ENCODE peak calls at places on chromosome 14, in four cellular contexts. X, J, O and W are unnamed samples. For H3K36me3 and H3K4me1, the result is how much of the 10 kb centered on the place peaks cover.

GRCh38 chr14:50542941-50543418 is 10.6 kb upstream of the MAP4K5 start:
- DNase-seq in X (peak), J (peak), O (no peak), W (peak)

GRCh38 chr14:64731141-64731581 is 26.9 kb downstream of the PLEKHG3 start:
- DNase-seq in J (no peak), X (no peak), O (peak), W (no peak)

GRCh38 chr14:90545966-90546751 is 149.3 kb downstream of the CALM1 start:
- DNase-seq in J (no peak), O (peak), X (no peak), W (no peak)

GRCh38 chr14:54564071-54564798 is 2.7 kb upstream of the SAMD4A start:
- DNase-seq in X (no peak), J (no peak), O (no peak), W (peak)

GRCh38 chr14:32028599-32028998 is 48.5 kb upstream of the ARHGAP5 start:
- DNase-seq in X (no peak), J (no peak), O (no peak), W (no peak)

GRCh38 chr14:93029417-93029816 is 86.3 kb downstream of the ITPK1 start:
- DNase-seq in X (no peak), O (no peak), J (no peak), W (no peak)

GRCh38 chr14:70897475-70897874 is 9.8 kb upstream of the PCNX1 start:
- DNase-seq in O (no peak), J (no peak), X (no peak), W (no peak)

GRCh38 chr14:31858868-31859267 is 218.2 kb upstream of the ARHGAP5 start:
- DNase-seq in O (no peak), J (no peak), X (no peak), W (no peak)

GRCh38 chr14:71388336-71388735 is 481.1 kb downstream of the PCNX1 start:
- DNase-seq in X (no peak), O (no peak), J (no peak), W (no peak)

GRCh38 chr14:58299665-58300202 is 1.4 kb downstream of the ARID4A start:
- DNase-seq in O (no peak), J (no peak), X (peak), W (no peak)

GRCh38 chr14:63276492-63277342 is 42.0 kb downstream of the GPHB5 start:
- DNase-seq in J (peak), X (no peak), O (no peak), W (no peak)

GRCh38 chr14:76761849-76762616 is 765 bp downstream of the VASH1 start:
- DNase-seq in J (no peak), O (no peak), X (no peak), W (no peak)

GRCh38 chr14:23447634-23448353 is 12.3 kb upstream of the MYH7 start:
- DNase-seq in X (peak), J (no peak), O (no peak), W (no peak)

GRCh38 chr14:25006961-25007795 is 42.8 kb downstream of the STXBP6 start:
- DNase-seq in X (no peak), J (no peak), O (no peak), W (no peak)

GRCh38 chr14:64556526-64556925 is 6.8 kb downstream of the PPP1R36 start:
- DNase-seq in O (no peak), X (no peak), J (no peak), W (no peak)

GRCh38 chr14:97077253-97077653 is 280.1 kb downstream of the VRK1 start:
- DNase-seq in X (peak), J (peak), O (peak), W (no peak)

GRCh38 chr14:91413547-91414474 is 3.8 kb downstream of the CCDC88C start:
- DNase-seq in X (peak), J (no peak), O (no peak), W (peak)

GRCh38 chr14:94598816-94599655 is 13.2 kb upstream of the SERPINA3 start:
- DNase-seq in J (peak), X (peak), O (peak), W (no peak)

GRCh38 chr14:64394973-64395633 is 7.0 kb downstream of the MTHFD1 start:
- DNase-seq in O (no peak), X (no peak), J (no peak), W (no peak)

GRCh38 chr14:20516921-20517320 is 11.6 kb downstream of the RNASE10 start:
- DNase-seq in O (no peak), X (no peak), J (no peak), W (no peak)

GRCh38 chr14:32006267-32007110 is 70.6 kb upstream of the ARHGAP5 start:
- DNase-seq in J (no peak), O (no peak), X (no peak), W (no peak)

GRCh38 chr14:28777773-28778606 is 11.4 kb downstream of the FOXG1 start:
- DNase-seq in J (no peak), X (no peak), O (no peak), W (no peak)

GRCh38 chr14:106390947-106391346 is 864.6 kb downstream of the TMEM121 start:
- DNase-seq in O (no peak), X (no peak), J (no peak), W (no peak)

GRCh38 chr14:38629412-38629811 is 373.5 kb upstream of the CLEC14A start:
- DNase-seq in O (no peak), X (no peak), J (no peak), W (no peak)

GRCh38 chr14:32426596-32427408 is 97.7 kb downstream of the AKAP6 start:
- DNase-seq in X (no peak), O (no peak), J (no peak), W (no peak)

GRCh38 chr14:102225936-102226335 is 79.0 kb downstream of the MOK start:
- DNase-seq in J (no peak), O (no peak), X (no peak), W (no peak)

GRCh38 chr14:77148510-77149231 is 7.1 kb upstream of the ZDHHC22 start:
- DNase-seq in J (no peak), O (no peak), X (peak), W (no peak)

GRCh38 chr14:69711471-69712216 is 55.3 kb upstream of the SRSF5 start:
- DNase-seq in O (peak), X (peak), J (no peak), W (no peak)

GRCh38 chr14:63840981-63841380 is 11.8 kb upstream of the SYNE2 start:
- DNase-seq in J (no peak), O (no peak), X (peak), W (peak)

GRCh38 chr14:95265106-95266094 is 54.3 kb downstream of the CLMN start:
- DNase-seq in O (no peak), X (peak), J (peak), W (no peak)

GRCh38 chr14:104820669-104821228 is 19.8 kb downstream of the ZBTB42 start:
- DNase-seq in X (peak), J (no peak), O (peak), W (no peak)

GRCh38 chr14:39666386-39666785 is 234.2 kb upstream of the FBXO33 start:
- DNase-seq in O (no peak), J (no peak), X (no peak), W (no peak)

GRCh38 chr14:28975084-28975483 is 208.5 kb downstream of the FOXG1 start:
- DNase-seq in O (no peak), X (no peak), J (no peak), W (no peak)

GRCh38 chr14:99497894-99498293 is 16.7 kb downstream of the CCNK start:
- DNase-seq in X (no peak), J (no peak), O (no peak), W (no peak)
- H3K36me3 ChIP-seq in X (under half), J (half or more), O (half or more), W (half or more)

GRCh38 chr14:33567003-33567735 is 383.7 kb downstream of the EGLN3 start:
- DNase-seq in X (no peak), O (no peak), J (no peak), W (no peak)
- H3K4me1 ChIP-seq in X (under half), O (under half), J (under half), W (under half)

GRCh38 chr14:35341454-35342159 is 49.4 kb downstream of the PSMA6 start:
- DNase-seq in X (peak), O (peak), J (peak), W (peak)
- H3K27ac ChIP-seq in X (peak), O (peak), J (peak), W (no peak)

DNA sequence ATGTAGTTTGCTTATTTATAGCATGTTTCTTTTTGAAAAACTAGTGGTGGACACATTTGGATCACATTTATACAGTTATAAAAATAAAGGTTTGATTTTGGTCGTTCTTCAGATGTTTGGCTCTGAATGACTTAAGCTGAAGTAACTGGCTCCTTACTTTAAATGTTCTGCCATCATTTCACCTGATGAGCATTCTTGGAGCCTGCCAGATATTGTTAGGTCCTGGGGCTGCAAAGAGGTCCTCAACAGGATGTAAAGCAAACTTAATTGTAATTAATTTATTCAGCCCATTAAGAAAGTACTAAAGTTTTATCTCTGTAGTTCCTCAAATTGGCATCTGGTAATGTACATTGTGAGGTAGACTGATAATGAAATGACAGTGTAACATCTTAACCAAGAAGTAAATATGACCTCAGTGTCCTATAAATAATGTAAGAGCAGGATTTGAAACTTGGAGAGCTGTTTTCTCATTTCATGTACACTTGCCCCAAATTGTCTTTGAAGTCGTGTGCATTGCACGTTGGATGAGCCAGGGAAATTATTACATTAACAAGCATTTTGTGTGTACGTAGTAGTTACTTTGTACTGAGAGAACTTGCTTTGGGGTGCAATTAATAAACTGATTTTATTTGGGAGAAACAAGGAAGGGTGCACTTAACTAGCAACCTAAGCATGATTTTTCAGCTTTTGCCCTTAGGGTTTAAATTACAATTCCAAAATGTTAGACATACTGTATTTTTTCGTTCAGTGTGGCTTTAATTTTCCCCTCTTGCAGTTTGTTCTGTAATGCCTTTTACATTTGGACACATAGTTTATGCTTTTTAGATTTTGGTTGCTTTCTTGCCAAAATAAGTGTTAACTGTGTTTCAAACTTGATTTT is 7.5 kb downstream of the EIF5 start:
- DNase-seq in J (no peak), X (no peak), O (no peak), W (no peak)
- H3K36me3 ChIP-seq in J (half or more), X (under half), O (half or more), W (half or more)